ENCODE peak calls at places on chromosomes 1 and 21, in eight cellular contexts. F, L, T, X, P, I, E and O are unnamed samples.
A peak's percentile ranks its signal among the peaks of the same experiment; 100 is the strongest.

GRCh38 chr1:186620951-186621350 is 59.3 kb downstream of the PTGS2 start:
- DNase-seq in T (no peak), X (no peak), P (no peak), F (no peak), E (peak; percentile 20), I (no peak), L (no peak), O (no peak)

GRCh38 chr1:233441981-233442380 is 114.5 kb downstream of the MAP3K21 start:
- DNase-seq in E (no peak), X (no peak), P (no peak), F (no peak), T (no peak), I (no peak), L (no peak), O (no peak)

GRCh38 chr1:162635418-162635817 is 3.2 kb downstream of the DDR2 start:
- DNase-seq in T (no peak), L (no peak), F (no peak), P (no peak), E (no peak), X (no peak), I (no peak), O (no peak)

GRCh38 chr1:117284408-117285215 is 73.9 kb upstream of the VTCN1 start:
- DNase-seq in L (peak; percentile 82), X (peak; percentile 12), I (no peak), E (peak; percentile 85), T (peak; percentile 74), F (no peak), P (no peak), O (peak; percentile 3)

GRCh38 chr1:2355408-2356261 is 35.7 kb downstream of the MORN1 start:
- DNase-seq in P (no peak), T (no peak), E (no peak), I (peak; percentile 14), X (no peak), L (no peak), F (peak; percentile 37), O (no peak)

GRCh38 chr1:109397451-109398342 is at the start of gene SORT1:
- DNase-seq in F (peak; percentile 90), X (peak; percentile 96), I (peak; percentile 84), E (peak; percentile 91), T (peak; percentile 96), L (peak; percentile 97), P (no peak), O (peak; percentile 92)

GRCh38 chr1:43549921-43550597 is 19.4 kb downstream of the PTPRF start:
- DNase-seq in X (no peak), F (peak; percentile 90), L (no peak), E (peak; percentile 90), T (peak; percentile 87), P (no peak), I (peak; percentile 83), O (no peak)

GRCh38 chr1:209802780-209803152 is 3.2 kb downstream of the IRF6 start:
- DNase-seq in L (no peak), P (no peak), T (no peak), E (no peak), F (no peak), X (no peak), I (no peak), O (no peak)

GRCh38 chr1:224065455-224065854 is 48.5 kb upstream of the FBXO28 start:
- DNase-seq in P (no peak), X (no peak), L (no peak), T (no peak), F (no peak), E (peak; percentile 95), I (no peak), O (no peak)

GRCh38 chr1:9149837-9150581 is 21.1 kb upstream of the GPR157 start:
- DNase-seq in X (no peak), P (no peak), F (peak; percentile 70), L (no peak), T (no peak), I (no peak), E (no peak), O (no peak)

GRCh38 chr1:198534540-198535413 is 5.7 kb downstream of the ATP6V1G3 start:
- DNase-seq in T (no peak), E (no peak), F (no peak), P (no peak), I (no peak), X (no peak), L (no peak), O (no peak)

GRCh38 chr1:204294371-204294770 is 65.4 kb downstream of the PLEKHA6 start:
- DNase-seq in L (no peak), X (no peak), F (no peak), I (no peak), E (peak; percentile 56), P (no peak), T (no peak), O (no peak)

GRCh38 chr1:9494936-9495758 is 44.1 kb upstream of the SLC25A33 start:
- DNase-seq in L (no peak), T (peak; percentile 43), E (peak; percentile 55), X (peak; percentile 1), I (peak; percentile 53), F (peak; percentile 74), P (no peak), O (peak; percentile 50)

GRCh38 chr1:155078496-155079209 is at the start of gene EFNA3:
- DNase-seq in I (peak; percentile 80), E (peak; percentile 37), T (peak; percentile 49), X (peak; percentile 64), P (no peak), F (peak; percentile 78), L (peak; percentile 35), O (peak; percentile 54)

GRCh38 chr1:75014250-75014649 is 119.9 kb upstream of the LHX8 start:
- DNase-seq in F (no peak), I (no peak), L (no peak), P (no peak), T (no peak), E (no peak), X (no peak), O (no peak)

GRCh38 chr1:204348722-204349121 is 11.0 kb downstream of the PLEKHA6 start:
- DNase-seq in F (peak; percentile 60), E (no peak), L (no peak), X (no peak), P (no peak), T (peak; percentile 53), I (no peak), O (no peak)

GRCh38 chr1:95023399-95024050 is 49.2 kb downstream of the ALG14 start:
- DNase-seq in X (no peak), F (no peak), L (peak; percentile 28), T (no peak), I (no peak), E (peak; percentile 65), P (no peak), O (no peak)

GRCh38 chr1:67597336-67597735 is 87.7 kb upstream of the GADD45A start:
- DNase-seq in I (no peak), X (no peak), P (no peak), L (no peak), T (peak; percentile 37), E (no peak), F (no peak), O (no peak)

GRCh38 chr1:1752190-1752589 is 26.1 kb downstream of the NADK start:
- DNase-seq in P (no peak), L (no peak), F (no peak), E (no peak), X (no peak), I (no peak), T (no peak), O (no peak)

GRCh38 chr1:53108646-53109580 is 33.5 kb downstream of the SLC1A7 start:
- DNase-seq in L (no peak), E (no peak), T (no peak), I (no peak), X (no peak), P (no peak), F (no peak), O (no peak)

GRCh38 chr1:247905899-247906503 is 10.6 kb downstream of the OR2W3 start:
- DNase-seq in F (no peak), I (no peak), L (no peak), P (no peak), X (no peak), T (no peak), E (no peak), O (no peak)

GRCh38 chr1:227487606-227488005 is 75.8 kb upstream of the ZNF678 start:
- DNase-seq in L (no peak), X (no peak), T (no peak), E (no peak), F (no peak), P (no peak), I (no peak), O (no peak)

GRCh38 chr1:17167783-17168479 is 37.0 kb upstream of the PADI1 start:
- DNase-seq in L (no peak), P (no peak), I (no peak), F (no peak), T (peak; percentile 61), X (no peak), E (peak; percentile 100), O (no peak)

GRCh38 chr1:180952657-180953013 is 39.9 kb downstream of the KIAA1614 start:
- DNase-seq in X (no peak), P (no peak), F (no peak), I (no peak), L (no peak), T (no peak), E (no peak), O (no peak)

GRCh38 chr1:213369465-213369864 is 318.4 kb downstream of the RPS6KC1 start:
- DNase-seq in F (no peak), P (no peak), I (no peak), X (no peak), T (peak; percentile 54), E (peak; percentile 32), L (no peak), O (no peak)

GRCh38 chr21:16195896-16196443 is 466.2 kb downstream of the USP25 start:
- DNase-seq in L (peak; percentile 64), T (no peak), I (no peak), P (no peak), F (no peak), X (no peak), E (peak; percentile 27), O (no peak)

GRCh38 chr1:209899948-209900347 is 38.1 kb upstream of the SYT14 start:
- DNase-seq in I (no peak), E (peak; percentile 61), P (no peak), F (no peak), L (no peak), T (peak; percentile 70), X (no peak), O (no peak)

GRCh38 chr1:171984850-171985485 is 143.7 kb downstream of the DNM3 start:
- DNase-seq in F (no peak), X (no peak), T (peak; percentile 57), P (no peak), I (no peak), L (peak; percentile 84), E (peak; percentile 54), O (no peak)

GRCh38 chr1:28553229-28553930 is 495 bp downstream of the TRNAU1AP start:
- DNase-seq in T (peak; percentile 21), L (no peak), I (no peak), P (no peak), X (no peak), E (peak; percentile 66), F (peak; percentile 63), O (peak; percentile 47)